ENCODE peak calls at places on chromosomes 5 and 9, in six cellular contexts. One of them, this sample, is unnamed.

GRCh38 chr5:82349651-82350050 is 71.5 kb upstream of the RPS23 start:
- DNase-seq in heart right ventricle: no peak
- DNase-seq in astrocyte of the spinal cord: no peak
- DNase-seq in GM13976: peak; percentile 25
- DNase-seq in ureter: no peak
- DNase-seq in NCI-H1417: no peak
- DNase-seq in this sample: no peak

GRCh38 chr5:50672663-50673062 is 6.2 kb downstream of the PARP8 start:
- DNase-seq in heart right ventricle: no peak
- DNase-seq in astrocyte of the spinal cord: no peak
- DNase-seq in NCI-H1417: no peak
- DNase-seq in GM13976: no peak
- DNase-seq in ureter: no peak
- DNase-seq in this sample: no peak

GRCh38 chr5:138111937-138112336 is 27.3 kb downstream of the NME5 start:
- DNase-seq in GM13976: no peak
- DNase-seq in heart right ventricle: no peak
- DNase-seq in astrocyte of the spinal cord: peak; percentile 3
- DNase-seq in NCI-H1417: no peak
- DNase-seq in ureter: no peak
- DNase-seq in this sample: no peak

GRCh38 chr9:18910858-18911257 is 122.2 kb downstream of the SAXO1 start:
- DNase-seq in heart right ventricle: no peak
- DNase-seq in ureter: peak; percentile 20
- DNase-seq in NCI-H1417: peak; percentile 6
- DNase-seq in astrocyte of the spinal cord: no peak
- DNase-seq in GM13976: no peak
- DNase-seq in this sample: no peak

GRCh38 chr9:104774831-104775573 is 11.1 kb downstream of the NIPSNAP3B start:
- DNase-seq in NCI-H1417: no peak
- DNase-seq in GM13976: peak; percentile 47
- DNase-seq in astrocyte of the spinal cord: no peak
- DNase-seq in ureter: no peak
- DNase-seq in heart right ventricle: no peak
- DNase-seq in this sample: no peak

GRCh38 chr9:75170898-75171360 is 82.6 kb downstream of the OSTF1 start:
- DNase-seq in astrocyte of the spinal cord: peak; percentile 37
- DNase-seq in NCI-H1417: no peak
- DNase-seq in ureter: no peak
- DNase-seq in GM13976: no peak
- DNase-seq in heart right ventricle: no peak
- DNase-seq in this sample: no peak

GRCh38 chr9:28927711-28928110 is 1354.4 kb upstream of the C9orf72 start:
- DNase-seq in heart right ventricle: no peak
- DNase-seq in ureter: no peak
- DNase-seq in NCI-H1417: no peak
- DNase-seq in GM13976: no peak
- DNase-seq in astrocyte of the spinal cord: no peak
- DNase-seq in this sample: no peak

GRCh38 chr5:95620030-95620869 is at the start of gene GPR150:
- DNase-seq in NCI-H1417: peak; percentile 35
- DNase-seq in heart right ventricle: peak; percentile 56
- DNase-seq in ureter: peak; percentile 48
- DNase-seq in astrocyte of the spinal cord: peak; percentile 23
- DNase-seq in GM13976: peak; percentile 80
- DNase-seq in this sample: peak; percentile 94

GRCh38 chr5:173497685-173498084 is 118.8 kb downstream of the BOD1 start:
- DNase-seq in GM13976: no peak
- DNase-seq in NCI-H1417: no peak
- DNase-seq in astrocyte of the spinal cord: no peak
- DNase-seq in heart right ventricle: no peak
- DNase-seq in ureter: no peak
- DNase-seq in this sample: peak; percentile 48

GRCh38 chr5:73376618-73377170 is 71.9 kb downstream of the FOXD1 start:
- DNase-seq in heart right ventricle: no peak
- DNase-seq in GM13976: no peak
- DNase-seq in astrocyte of the spinal cord: peak; percentile 62
- DNase-seq in NCI-H1417: no peak
- DNase-seq in ureter: no peak
- DNase-seq in this sample: no peak

GRCh38 chr5:68962632-68963484 is 131.0 kb upstream of the SLC30A5 start:
- DNase-seq in ureter: peak; percentile 82
- DNase-seq in heart right ventricle: peak; percentile 46
- DNase-seq in astrocyte of the spinal cord: peak; percentile 68
- DNase-seq in NCI-H1417: peak; percentile 58
- DNase-seq in GM13976: peak; percentile 49
- DNase-seq in this sample: no peak

GRCh38 chr9:127223810-127224177 is 40.8 kb upstream of the GARNL3 start:
- DNase-seq in astrocyte of the spinal cord: no peak
- DNase-seq in GM13976: no peak
- DNase-seq in ureter: no peak
- DNase-seq in heart right ventricle: no peak
- DNase-seq in NCI-H1417: no peak
- DNase-seq in this sample: no peak

GRCh38 chr5:125023673-125024072 is 277.2 kb upstream of the ZNF608 start:
- DNase-seq in astrocyte of the spinal cord: no peak
- DNase-seq in NCI-H1417: no peak
- DNase-seq in GM13976: no peak
- DNase-seq in ureter: no peak
- DNase-seq in heart right ventricle: no peak
- DNase-seq in this sample: no peak

GRCh38 chr5:143557061-143557818 is 153.8 kb upstream of the NR3C1 start:
- DNase-seq in ureter: no peak
- DNase-seq in NCI-H1417: peak; percentile 14
- DNase-seq in astrocyte of the spinal cord: no peak
- DNase-seq in heart right ventricle: no peak
- DNase-seq in GM13976: peak; percentile 27
- DNase-seq in this sample: no peak

GRCh38 chr5:143318833-143319232 is 84.7 kb downstream of the NR3C1 start:
- DNase-seq in GM13976: no peak
- DNase-seq in NCI-H1417: no peak
- DNase-seq in heart right ventricle: no peak
- DNase-seq in astrocyte of the spinal cord: no peak
- DNase-seq in ureter: no peak
- DNase-seq in this sample: no peak

GRCh38 chr5:15834596-15835245 is 334.7 kb downstream of the FBXL7 start:
- DNase-seq in ureter: no peak
- DNase-seq in NCI-H1417: no peak
- DNase-seq in heart right ventricle: no peak
- DNase-seq in astrocyte of the spinal cord: peak; percentile 84
- DNase-seq in GM13976: no peak
- DNase-seq in this sample: no peak

GRCh38 chr5:95843733-95844223 is 21.3 kb upstream of the GLRX start:
- DNase-seq in GM13976: no peak
- DNase-seq in ureter: no peak
- DNase-seq in heart right ventricle: no peak
- DNase-seq in astrocyte of the spinal cord: no peak
- DNase-seq in NCI-H1417: no peak
- DNase-seq in this sample: no peak

GRCh38 chr5:115842089-115842881 is 550 bp downstream of the AP3S1 start:
- DNase-seq in ureter: peak; percentile 51
- DNase-seq in NCI-H1417: peak; percentile 40
- DNase-seq in GM13976: no peak
- DNase-seq in astrocyte of the spinal cord: peak; percentile 20
- DNase-seq in heart right ventricle: no peak
- DNase-seq in this sample: peak; percentile 30

GRCh38 chr9:120433701-120434100 is 146.3 kb downstream of the CDK5RAP2 start:
- DNase-seq in heart right ventricle: no peak
- DNase-seq in GM13976: no peak
- DNase-seq in astrocyte of the spinal cord: no peak
- DNase-seq in NCI-H1417: no peak
- DNase-seq in ureter: no peak
- DNase-seq in this sample: no peak

GRCh38 chr5:168836603-168837245 is 257.6 kb upstream of the PANK3 start:
- DNase-seq in NCI-H1417: no peak
- DNase-seq in GM13976: no peak
- DNase-seq in heart right ventricle: no peak
- DNase-seq in ureter: no peak
- DNase-seq in astrocyte of the spinal cord: no peak
- DNase-seq in this sample: no peak

GRCh38 chr5:142512680-142513042 is 173.2 kb downstream of the FGF1 start:
- DNase-seq in astrocyte of the spinal cord: peak; percentile 68
- DNase-seq in heart right ventricle: no peak
- DNase-seq in GM13976: no peak
- DNase-seq in ureter: no peak
- DNase-seq in NCI-H1417: no peak
- DNase-seq in this sample: peak; percentile 28

GRCh38 chr9:7240569-7241311 is 483.0 kb downstream of the KDM4C start:
- DNase-seq in heart right ventricle: no peak
- DNase-seq in ureter: no peak
- DNase-seq in astrocyte of the spinal cord: no peak
- DNase-seq in GM13976: no peak
- DNase-seq in NCI-H1417: no peak
- DNase-seq in this sample: no peak

GRCh38 chr5:116378007-116378831 is 196.4 kb downstream of the SEMA6A start:
- DNase-seq in astrocyte of the spinal cord: no peak
- DNase-seq in ureter: no peak
- DNase-seq in NCI-H1417: no peak
- DNase-seq in heart right ventricle: no peak
- DNase-seq in GM13976: no peak
- DNase-seq in this sample: no peak

GRCh38 chr5:180135128-180135955 is 63.8 kb upstream of the RNF130 start:
- DNase-seq in heart right ventricle: no peak
- DNase-seq in ureter: peak; percentile 70
- DNase-seq in NCI-H1417: no peak
- DNase-seq in GM13976: no peak
- DNase-seq in astrocyte of the spinal cord: peak; percentile 57
- DNase-seq in this sample: no peak

GRCh38 chr9:132488611-132489010 is 78.6 kb downstream of the CFAP77 start:
- DNase-seq in GM13976: no peak
- DNase-seq in astrocyte of the spinal cord: no peak
- DNase-seq in ureter: no peak
- DNase-seq in heart right ventricle: no peak
- DNase-seq in NCI-H1417: no peak
- DNase-seq in this sample: no peak

GRCh38 chr9:69867081-69867814 is 46.6 kb downstream of the CFAP95 start:
- DNase-seq in ureter: no peak
- DNase-seq in GM13976: no peak
- DNase-seq in heart right ventricle: no peak
- DNase-seq in NCI-H1417: no peak
- DNase-seq in astrocyte of the spinal cord: peak; percentile 50
- DNase-seq in this sample: no peak

GRCh38 chr9:133238272-133238850 is 29.3 kb upstream of the OBP2B start:
- DNase-seq in NCI-H1417: no peak
- DNase-seq in heart right ventricle: peak; percentile 93
- DNase-seq in astrocyte of the spinal cord: peak; percentile 2
- DNase-seq in GM13976: peak; percentile 68
- DNase-seq in ureter: peak; percentile 74
- DNase-seq in this sample: peak; percentile 95

GRCh38 chr5:97623441-97623840 is 440.4 kb upstream of the RIOK2 start:
- DNase-seq in heart right ventricle: no peak
- DNase-seq in GM13976: no peak
- DNase-seq in astrocyte of the spinal cord: no peak
- DNase-seq in ureter: no peak
- DNase-seq in NCI-H1417: no peak
- DNase-seq in this sample: no peak

GRCh38 chr5:150848271-150848670 is 1.9 kb downstream of the IRGM start:
- DNase-seq in ureter: no peak
- DNase-seq in NCI-H1417: no peak
- DNase-seq in astrocyte of the spinal cord: no peak
- DNase-seq in GM13976: no peak
- DNase-seq in heart right ventricle: no peak
- DNase-seq in this sample: no peak

GRCh38 chr5:74357827-74358226 is 282.7 kb downstream of the ENC1 start:
- DNase-seq in ureter: no peak
- DNase-seq in NCI-H1417: peak; percentile 27
- DNase-seq in GM13976: no peak
- DNase-seq in heart right ventricle: no peak
- DNase-seq in astrocyte of the spinal cord: no peak
- DNase-seq in this sample: no peak

GRCh38 chr5:168489059-168489458 is 2.8 kb downstream of the RARS1 start:
- DNase-seq in astrocyte of the spinal cord: no peak
- DNase-seq in ureter: no peak
- DNase-seq in NCI-H1417: no peak
- DNase-seq in heart right ventricle: no peak
- DNase-seq in GM13976: no peak
- DNase-seq in this sample: no peak

GRCh38 chr9:121844090-121844489 is 192.7 kb downstream of the DAB2IP start:
- DNase-seq in astrocyte of the spinal cord: peak; percentile 63
- DNase-seq in NCI-H1417: no peak
- DNase-seq in ureter: peak; percentile 7
- DNase-seq in GM13976: no peak
- DNase-seq in heart right ventricle: no peak
- DNase-seq in this sample: no peak

GRCh38 chr9:121297414-121297813 is 29.5 kb downstream of the GSN start:
- DNase-seq in astrocyte of the spinal cord: no peak
- DNase-seq in heart right ventricle: no peak
- DNase-seq in GM13976: no peak
- DNase-seq in NCI-H1417: no peak
- DNase-seq in ureter: no peak
- DNase-seq in this sample: no peak

This sample was measured in upper lobe of left lung.